ENCODE peak calls at places on chromosomes 11 and 22, in nine cellular contexts. D, A, Y, Q, P, H, S, G and M are unnamed samples.

GRCh38 chr11:126113963-126114362 is 51.3 kb upstream of the CDON start:
- DNase-seq in Y (no peak), H (no peak), S (no peak), G (no peak), D (no peak), Q (no peak), A (no peak), P (no peak), M (no peak)

GRCh38 chr11:115324569-115325432 is 179.4 kb downstream of the CADM1 start:
- DNase-seq in H (peak; percentile 7), S (no peak), P (peak; percentile 42), A (peak; percentile 76), Q (peak; percentile 18), G (peak; percentile 67), Y (no peak), D (no peak), M (no peak)

GRCh38 chr22:24379536-24379935 is 47.9 kb upstream of the ADORA2A start:
- DNase-seq in Q (no peak), A (peak; percentile 41), D (no peak), Y (no peak), H (no peak), G (no peak), S (no peak), P (no peak), M (no peak)

GRCh38 chr22:46057206-46057605 is 80.2 kb upstream of the WNT7B start:
- DNase-seq in D (peak; percentile 27), H (no peak), G (no peak), Y (no peak), P (no peak), Q (peak; percentile 61), A (peak; percentile 57), S (no peak), M (no peak)

GRCh38 chr11:76330651-76331050 is 50.3 kb downstream of the THAP12 start:
- DNase-seq in Y (no peak), S (no peak), A (no peak), D (no peak), P (no peak), H (no peak), Q (no peak), G (no peak), M (no peak)

GRCh38 chr11:68821670-68822069 is 20.0 kb downstream of the CPT1A start:
- DNase-seq in S (no peak), A (no peak), G (no peak), P (no peak), Q (no peak), D (no peak), Y (no peak), H (no peak), M (no peak)

GRCh38 chr11:64519541-64519940 is 71.5 kb upstream of the SLC22A12 start:
- DNase-seq in G (no peak), P (no peak), A (no peak), Y (no peak), H (no peak), Q (no peak), S (no peak), D (no peak), M (no peak)

GRCh38 chr11:76591416-76591815 is 79.1 kb downstream of the LRRC32 start:
- DNase-seq in Q (no peak), H (no peak), G (no peak), Y (no peak), D (no peak), A (no peak), P (no peak), S (no peak), M (no peak)

GRCh38 chr22:27213766-27214581 is 556.6 kb downstream of the MIAT start:
- DNase-seq in G (no peak), Q (peak; percentile 80), P (peak; percentile 85), Y (no peak), H (no peak), D (peak; percentile 77), S (no peak), A (peak; percentile 68), M (no peak)

GRCh38 chr22:19714320-19715252 is at the start of gene SEPTIN5:
- DNase-seq in D (no peak), Q (no peak), H (no peak), P (no peak), A (no peak), Y (no peak), S (no peak), G (no peak), M (no peak)
- H3K4me3 ChIP-seq in D (peak within 1 kb of the TSS; percentile 75), Q (peak within 1 kb of the TSS; percentile 39), H (peak within 1 kb of the TSS; percentile 73), P (peak within 1 kb of the TSS; percentile 55), A (peak within 1 kb of the TSS; percentile 12), Y (peak within 1 kb of the TSS; percentile 45), S (peak within 1 kb of the TSS; percentile 31), G (peak within 1 kb of the TSS; percentile 63), M (peak within 1 kb of the TSS; percentile 61)

DNA sequence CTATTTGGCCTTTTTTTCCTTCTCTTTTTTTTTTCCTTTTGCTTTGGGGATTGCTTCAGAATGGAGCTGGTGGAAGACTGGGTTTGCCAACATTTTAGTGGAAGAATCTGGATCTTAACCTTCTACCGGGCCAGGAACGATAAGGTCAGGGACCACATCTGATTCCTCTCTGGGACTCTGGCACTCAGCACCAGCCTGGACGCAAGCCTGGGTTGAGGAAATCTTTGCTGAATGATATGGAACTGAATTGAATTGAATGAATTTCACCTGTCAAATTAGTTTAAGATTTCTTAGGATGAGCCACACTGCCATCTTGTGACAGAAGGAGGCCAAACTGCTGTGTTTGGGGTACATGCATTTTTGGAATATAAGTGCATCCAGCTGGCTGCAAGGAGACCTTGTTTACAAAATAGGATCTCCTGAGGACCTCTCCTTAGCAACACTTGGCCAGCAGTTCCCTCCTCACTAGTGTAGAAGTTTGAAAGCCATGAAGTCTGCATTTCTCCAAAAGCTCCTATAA is 30.4 kb downstream of the TPBGL start:
- DNase-seq in P (no peak), D (peak; percentile 3), Q (no peak), A (no peak), H (no peak), G (peak; percentile 37), Y (no peak), S (no peak), M (no peak)
- TF ChIP-seq CTCF in P (peak; percentile 64), D (peak; percentile 17), Q (no peak), A (peak; percentile 37), H (no peak), G (peak; percentile 56), Y (peak; percentile 42), S (no peak), M (peak; percentile 5)

DNA sequence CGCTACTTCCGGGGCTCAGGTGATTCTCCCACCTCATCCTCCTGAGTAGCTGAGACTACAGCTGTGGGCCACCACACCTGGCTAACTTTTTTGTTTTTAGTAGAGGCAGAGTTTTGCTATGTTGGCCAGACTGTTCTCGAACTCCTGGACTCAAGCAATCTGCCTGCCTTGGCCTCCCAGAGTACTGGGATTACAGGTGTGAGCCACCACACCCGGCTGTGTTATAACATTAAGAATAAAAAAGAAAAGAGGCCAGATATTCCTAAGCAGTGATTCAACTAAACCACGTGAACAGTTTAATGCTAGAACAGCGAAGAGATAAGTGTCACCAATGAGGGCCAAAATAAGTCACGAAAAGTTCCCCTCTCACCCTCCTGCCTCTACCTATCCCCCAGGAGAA is 3.7 kb downstream of the PRDM10 start:
- DNase-seq in P (no peak), S (no peak), G (no peak), D (no peak), H (no peak), Y (no peak), A (no peak), Q (no peak), M (no peak)
- H3K4me3 ChIP-seq in P (no peak overlapping the region), S (no peak overlapping the region), G (no peak overlapping the region), D (no peak overlapping the region), H (no peak overlapping the region), Y (no peak overlapping the region), A (no peak overlapping the region), Q (no peak overlapping the region), M (no peak overlapping the region)

GRCh38 chr11:110296226-110297081 is at the start of gene RDX:
- DNase-seq in Q (peak; percentile 62), A (peak; percentile 85), G (peak; percentile 79), P (peak; percentile 43), Y (peak; percentile 51), H (peak; percentile 28), S (peak; percentile 59), D (peak; percentile 83), M (no peak)
- TF ChIP-seq CTCF in Q (no peak), A (no peak), G (no peak), P (no peak), Y (no peak), H (no peak), S (no peak), D (peak; percentile 24), M (no peak)